ENCODE peak calls at places on chromosomes 16 and 17, in ten cellular contexts. One of them, this sample, is unnamed.

GRCh38 chr17:27269201-27269600 is 24.7 kb upstream of the WSB1 start:
- DNase-seq in heart left ventricle: no peak
- DNase-seq in HCT116: no peak
- DNase-seq in thoracic aorta: no peak
- DNase-seq in CD8-positive, alpha-beta T cell: no peak
- DNase-seq in Peyer's patch: no peak
- DNase-seq in body of pancreas: no peak
- DNase-seq in heart right ventricle: no peak
- DNase-seq in cardiac muscle cell: no peak
- DNase-seq in adrenal gland: no peak
- DNase-seq in this sample: no peak

GRCh38 chr17:61908292-61909037 is 19.3 kb downstream of the INTS2 start:
- DNase-seq in heart left ventricle: no peak
- DNase-seq in HCT116: no peak
- DNase-seq in thoracic aorta: no peak
- DNase-seq in CD8-positive, alpha-beta T cell: no peak
- DNase-seq in Peyer's patch: no peak
- DNase-seq in body of pancreas: no peak
- DNase-seq in heart right ventricle: no peak
- DNase-seq in cardiac muscle cell: no peak
- DNase-seq in adrenal gland: no peak
- DNase-seq in this sample: no peak

GRCh38 chr17:17132746-17133145 is 73.4 kb downstream of the PLD6 start:
- DNase-seq in heart left ventricle: no peak
- DNase-seq in HCT116: no peak
- DNase-seq in thoracic aorta: no peak
- DNase-seq in CD8-positive, alpha-beta T cell: no peak
- DNase-seq in Peyer's patch: no peak
- DNase-seq in body of pancreas: no peak
- DNase-seq in heart right ventricle: no peak
- DNase-seq in cardiac muscle cell: no peak
- DNase-seq in adrenal gland: no peak
- DNase-seq in this sample: no peak

GRCh38 chr17:41734139-41734948 is at the start of gene HAP1:
- DNase-seq in heart left ventricle: no peak
- DNase-seq in HCT116: no peak
- DNase-seq in thoracic aorta: no peak
- DNase-seq in CD8-positive, alpha-beta T cell: no peak
- DNase-seq in Peyer's patch: no peak
- DNase-seq in body of pancreas: peak; percentile 47
- DNase-seq in heart right ventricle: no peak
- DNase-seq in cardiac muscle cell: peak; percentile 31
- DNase-seq in adrenal gland: no peak
- DNase-seq in this sample: no peak

GRCh38 chr17:68840073-68840472 is 115.1 kb downstream of the ABCA8 start:
- DNase-seq in heart left ventricle: no peak
- DNase-seq in HCT116: no peak
- DNase-seq in thoracic aorta: no peak
- DNase-seq in CD8-positive, alpha-beta T cell: no peak
- DNase-seq in Peyer's patch: no peak
- DNase-seq in body of pancreas: no peak
- DNase-seq in heart right ventricle: no peak
- DNase-seq in cardiac muscle cell: no peak
- DNase-seq in adrenal gland: peak; percentile 21
- DNase-seq in this sample: no peak

GRCh38 chr17:17907469-17907868 is 64.7 kb downstream of the TOM1L2 start:
- DNase-seq in heart left ventricle: no peak
- DNase-seq in HCT116: no peak
- DNase-seq in thoracic aorta: no peak
- DNase-seq in CD8-positive, alpha-beta T cell: no peak
- DNase-seq in Peyer's patch: no peak
- DNase-seq in body of pancreas: no peak
- DNase-seq in heart right ventricle: no peak
- DNase-seq in cardiac muscle cell: no peak
- DNase-seq in adrenal gland: no peak
- DNase-seq in this sample: no peak

GRCh38 chr17:17546399-17547185 is 44.9 kb downstream of the PEMT start:
- DNase-seq in heart left ventricle: peak; percentile 22
- DNase-seq in HCT116: no peak
- DNase-seq in thoracic aorta: no peak
- DNase-seq in CD8-positive, alpha-beta T cell: no peak
- DNase-seq in Peyer's patch: no peak
- DNase-seq in body of pancreas: no peak
- DNase-seq in heart right ventricle: peak; percentile 17
- DNase-seq in cardiac muscle cell: no peak
- DNase-seq in adrenal gland: no peak
- DNase-seq in this sample: no peak

GRCh38 chr17:14124854-14125253 is 55.5 kb downstream of the COX10 start:
- DNase-seq in heart left ventricle: no peak
- DNase-seq in HCT116: no peak
- DNase-seq in thoracic aorta: no peak
- DNase-seq in CD8-positive, alpha-beta T cell: no peak
- DNase-seq in Peyer's patch: no peak
- DNase-seq in body of pancreas: no peak
- DNase-seq in heart right ventricle: no peak
- DNase-seq in cardiac muscle cell: no peak
- DNase-seq in adrenal gland: no peak
- DNase-seq in this sample: no peak

GRCh38 chr17:46772013-46772878 is 46.2 kb downstream of the WNT3 start:
- DNase-seq in heart left ventricle: peak; percentile 52
- DNase-seq in HCT116: no peak
- DNase-seq in thoracic aorta: no peak
- DNase-seq in CD8-positive, alpha-beta T cell: no peak
- DNase-seq in Peyer's patch: no peak
- DNase-seq in body of pancreas: peak; percentile 57
- DNase-seq in heart right ventricle: peak; percentile 33
- DNase-seq in cardiac muscle cell: no peak
- DNase-seq in adrenal gland: peak; percentile 39
- DNase-seq in this sample: no peak

GRCh38 chr17:3475155-3475808 is 515 bp upstream of the ASPA start:
- DNase-seq in heart left ventricle: no peak
- DNase-seq in HCT116: no peak
- DNase-seq in thoracic aorta: no peak
- DNase-seq in CD8-positive, alpha-beta T cell: no peak
- DNase-seq in Peyer's patch: no peak
- DNase-seq in body of pancreas: no peak
- DNase-seq in heart right ventricle: no peak
- DNase-seq in cardiac muscle cell: no peak
- DNase-seq in adrenal gland: no peak
- DNase-seq in this sample: no peak

GRCh38 chr16:47309581-47310312 is 151.1 kb downstream of the ITFG1 start:
- DNase-seq in heart left ventricle: no peak
- DNase-seq in HCT116: no peak
- DNase-seq in thoracic aorta: no peak
- DNase-seq in CD8-positive, alpha-beta T cell: no peak
- DNase-seq in Peyer's patch: no peak
- DNase-seq in body of pancreas: no peak
- DNase-seq in heart right ventricle: no peak
- DNase-seq in cardiac muscle cell: no peak
- DNase-seq in adrenal gland: no peak
- DNase-seq in this sample: no peak

GRCh38 chr17:14715531-14715930 is 414.6 kb downstream of the HS3ST3B1 start:
- DNase-seq in heart left ventricle: no peak
- DNase-seq in HCT116: no peak
- DNase-seq in thoracic aorta: no peak
- DNase-seq in CD8-positive, alpha-beta T cell: no peak
- DNase-seq in Peyer's patch: no peak
- DNase-seq in body of pancreas: no peak
- DNase-seq in heart right ventricle: no peak
- DNase-seq in cardiac muscle cell: peak; percentile 46
- DNase-seq in adrenal gland: no peak
- DNase-seq in this sample: no peak

GRCh38 chr17:22469101-22469880 is 777.0 kb downstream of the KCNJ18 start:
- DNase-seq in heart left ventricle: no peak
- DNase-seq in HCT116: no peak
- DNase-seq in thoracic aorta: no peak
- DNase-seq in CD8-positive, alpha-beta T cell: no peak
- DNase-seq in Peyer's patch: no peak
- DNase-seq in body of pancreas: no peak
- DNase-seq in heart right ventricle: no peak
- DNase-seq in cardiac muscle cell: no peak
- DNase-seq in adrenal gland: no peak
- DNase-seq in this sample: no peak

GRCh38 chr16:86414991-86415740 is 95.2 kb upstream of the FOXF1 start:
- DNase-seq in heart left ventricle: peak; percentile 36
- DNase-seq in HCT116: no peak
- DNase-seq in thoracic aorta: no peak
- DNase-seq in CD8-positive, alpha-beta T cell: no peak
- DNase-seq in Peyer's patch: no peak
- DNase-seq in body of pancreas: no peak
- DNase-seq in heart right ventricle: no peak
- DNase-seq in cardiac muscle cell: no peak
- DNase-seq in adrenal gland: no peak
- DNase-seq in this sample: no peak

GRCh38 chr17:29581583-29582253 is 7.7 kb downstream of the GIT1 start:
- DNase-seq in heart left ventricle: peak; percentile 19
- DNase-seq in HCT116: no peak
- DNase-seq in thoracic aorta: no peak
- DNase-seq in CD8-positive, alpha-beta T cell: no peak
- DNase-seq in Peyer's patch: no peak
- DNase-seq in body of pancreas: peak; percentile 7
- DNase-seq in heart right ventricle: no peak
- DNase-seq in cardiac muscle cell: no peak
- DNase-seq in adrenal gland: peak; percentile 14
- DNase-seq in this sample: no peak

GRCh38 chr17:73031472-73031871 is 61.0 kb downstream of the SLC39A11 start:
- DNase-seq in heart left ventricle: no peak
- DNase-seq in HCT116: no peak
- DNase-seq in thoracic aorta: no peak
- DNase-seq in CD8-positive, alpha-beta T cell: no peak
- DNase-seq in Peyer's patch: no peak
- DNase-seq in body of pancreas: no peak
- DNase-seq in heart right ventricle: no peak
- DNase-seq in cardiac muscle cell: no peak
- DNase-seq in adrenal gland: no peak
- DNase-seq in this sample: no peak

GRCh38 chr16:57343131-57343731 is 15.4 kb upstream of the CCL22 start:
- DNase-seq in heart left ventricle: no peak
- DNase-seq in HCT116: no peak
- DNase-seq in thoracic aorta: no peak
- DNase-seq in CD8-positive, alpha-beta T cell: no peak
- DNase-seq in Peyer's patch: no peak
- DNase-seq in body of pancreas: no peak
- DNase-seq in heart right ventricle: no peak
- DNase-seq in cardiac muscle cell: no peak
- DNase-seq in adrenal gland: no peak
- DNase-seq in this sample: no peak

GRCh38 chr17:40121886-40122465 is at the start of gene MSL1:
- DNase-seq in heart left ventricle: peak; percentile 90
- DNase-seq in HCT116: no peak
- DNase-seq in thoracic aorta: no peak
- DNase-seq in CD8-positive, alpha-beta T cell: peak; percentile 80
- DNase-seq in Peyer's patch: peak; percentile 80
- DNase-seq in body of pancreas: peak; percentile 89
- DNase-seq in heart right ventricle: peak; percentile 92
- DNase-seq in cardiac muscle cell: peak; percentile 88
- DNase-seq in adrenal gland: peak; percentile 86
- DNase-seq in this sample: peak; percentile 88
- H3K4me1 ChIP-seq in heart left ventricle: peaks cover 21% of the 10 kb centered on the region
- H3K4me1 ChIP-seq in HCT116: peaks cover 27% of the 10 kb centered on the region
- H3K4me1 ChIP-seq in thoracic aorta: peaks cover 33% of the 10 kb centered on the region
- H3K4me1 ChIP-seq in CD8-positive, alpha-beta T cell: peaks cover 14% of the 10 kb centered on the region
- H3K4me1 ChIP-seq in Peyer's patch: peaks cover 6% of the 10 kb centered on the region
- H3K4me1 ChIP-seq in body of pancreas: peaks cover 22% of the 10 kb centered on the region
- H3K4me1 ChIP-seq in heart right ventricle: peaks cover 37% of the 10 kb centered on the region
- H3K4me1 ChIP-seq in cardiac muscle cell: peaks cover 9% of the 10 kb centered on the region
- H3K4me1 ChIP-seq in adrenal gland: peaks cover 33% of the 10 kb centered on the region
- H3K4me1 ChIP-seq in this sample: peaks cover 42% of the 10 kb centered on the region

GRCh38 chr17:78798695-78799559 is 16.9 kb upstream of the CYTH1 start:
- DNase-seq in heart left ventricle: no peak
- DNase-seq in HCT116: no peak
- DNase-seq in thoracic aorta: no peak
- DNase-seq in CD8-positive, alpha-beta T cell: no peak
- DNase-seq in Peyer's patch: no peak
- DNase-seq in body of pancreas: peak; percentile 34
- DNase-seq in heart right ventricle: no peak
- DNase-seq in cardiac muscle cell: peak; percentile 38
- DNase-seq in adrenal gland: no peak
- DNase-seq in this sample: no peak
- H3K36me3 ChIP-seq in heart left ventricle: peaks cover 92% of the 10 kb centered on the region
- H3K36me3 ChIP-seq in HCT116: peaks cover 59% of the 10 kb centered on the region
- H3K36me3 ChIP-seq in thoracic aorta: peaks cover 63% of the 10 kb centered on the region
- H3K36me3 ChIP-seq in CD8-positive, alpha-beta T cell: peaks cover 60% of the 10 kb centered on the region
- H3K36me3 ChIP-seq in Peyer's patch: no peaks in the 10 kb centered on the region
- H3K36me3 ChIP-seq in body of pancreas: peaks cover 19% of the 10 kb centered on the region
- H3K36me3 ChIP-seq in heart right ventricle: peaks cover 95% of the 10 kb centered on the region
- H3K36me3 ChIP-seq in cardiac muscle cell: peaks cover 21% of the 10 kb centered on the region
- H3K36me3 ChIP-seq in adrenal gland: peaks cover 83% of the 10 kb centered on the region
- H3K36me3 ChIP-seq in this sample: peaks cover 92% of the 10 kb centered on the region

GRCh38 chr17:38879878-38880727 is 10.2 kb downstream of the LASP1 start:
- DNase-seq in heart left ventricle: peak; percentile 65
- DNase-seq in HCT116: no peak
- DNase-seq in thoracic aorta: no peak
- DNase-seq in CD8-positive, alpha-beta T cell: no peak
- DNase-seq in Peyer's patch: no peak
- DNase-seq in body of pancreas: peak; percentile 56
- DNase-seq in heart right ventricle: peak; percentile 32
- DNase-seq in cardiac muscle cell: peak; percentile 87
- DNase-seq in adrenal gland: peak; percentile 75
- DNase-seq in this sample: no peak
- H3K27ac ChIP-seq in heart left ventricle: peak overlapping the region; percentile 34
- H3K27ac ChIP-seq in HCT116: peak overlapping the region; percentile 91
- H3K27ac ChIP-seq in thoracic aorta: peak overlapping the region; percentile 70
- H3K27ac ChIP-seq in CD8-positive, alpha-beta T cell: peak overlapping the region; percentile 34
- H3K27ac ChIP-seq in Peyer's patch: peak overlapping the region; percentile 59
- H3K27ac ChIP-seq in body of pancreas: peak overlapping the region; percentile 75
- H3K27ac ChIP-seq in heart right ventricle: peak overlapping the region; percentile 38
- H3K27ac ChIP-seq in cardiac muscle cell: peak overlapping the region; percentile 88
- H3K27ac ChIP-seq in adrenal gland: no peak overlapping the region
- H3K27ac ChIP-seq in this sample: peak overlapping the region; percentile 36

DNA sequence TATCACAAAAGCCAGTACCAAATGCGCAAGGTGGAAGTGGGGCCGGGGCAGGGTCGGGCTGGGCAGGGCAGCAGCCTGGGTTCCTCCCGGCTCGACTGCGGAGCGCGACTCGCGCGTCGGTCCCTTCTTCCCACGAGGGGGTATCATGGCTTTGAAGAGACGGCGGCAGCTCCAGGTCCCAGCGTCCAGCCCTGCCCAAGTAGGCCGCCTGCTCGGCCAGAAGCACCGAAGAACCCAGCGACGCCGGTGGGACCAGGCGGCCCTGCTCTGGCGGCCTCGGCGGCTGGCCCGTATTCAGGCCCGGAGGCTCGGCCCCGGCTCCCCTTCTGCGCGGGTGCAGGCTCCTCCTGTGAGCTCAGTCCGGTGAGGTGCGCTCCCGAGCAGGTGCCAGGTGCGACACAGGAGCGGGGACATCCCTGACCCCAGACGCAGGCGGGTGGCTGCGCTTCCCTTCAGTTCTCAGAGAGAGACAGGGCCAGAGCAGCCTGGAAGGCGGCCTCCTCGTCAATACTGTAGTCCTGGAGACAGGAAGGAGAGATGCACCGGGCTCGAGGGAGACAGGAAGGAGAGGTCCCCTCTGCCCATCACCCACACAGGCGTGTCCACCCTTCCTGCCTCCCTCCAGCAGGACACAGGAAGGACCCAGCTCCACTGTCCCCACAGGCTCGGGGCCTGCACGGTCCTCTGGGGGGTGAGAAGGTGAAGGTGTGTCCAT is 8.9 kb downstream of the RNF166 start:
- DNase-seq in heart left ventricle: no peak
- DNase-seq in HCT116: no peak
- DNase-seq in thoracic aorta: no peak
- DNase-seq in CD8-positive, alpha-beta T cell: no peak
- DNase-seq in Peyer's patch: no peak
- DNase-seq in body of pancreas: no peak
- DNase-seq in heart right ventricle: no peak
- DNase-seq in cardiac muscle cell: no peak
- DNase-seq in adrenal gland: no peak
- DNase-seq in this sample: no peak
- H3K4me1 ChIP-seq in heart left ventricle: peaks cover 24% of the 10 kb centered on the region
- H3K4me1 ChIP-seq in HCT116: no peaks in the 10 kb centered on the region
- H3K4me1 ChIP-seq in thoracic aorta: peaks cover 6% of the 10 kb centered on the region
- H3K4me1 ChIP-seq in CD8-positive, alpha-beta T cell: peaks cover 53% of the 10 kb centered on the region
- H3K4me1 ChIP-seq in Peyer's patch: peaks cover 52% of the 10 kb centered on the region
- H3K4me1 ChIP-seq in body of pancreas: peaks cover 5% of the 10 kb centered on the region
- H3K4me1 ChIP-seq in heart right ventricle: peaks cover 20% of the 10 kb centered on the region
- H3K4me1 ChIP-seq in cardiac muscle cell: peaks cover 6% of the 10 kb centered on the region
- H3K4me1 ChIP-seq in adrenal gland: peaks cover 20% of the 10 kb centered on the region
- H3K4me1 ChIP-seq in this sample: peaks cover 24% of the 10 kb centered on the region